ENCODE peak calls at places on chromosomes 11 and 22, in nine cellular contexts. One of them, this sample, is unnamed.

GRCh38 chr11:119323532-119324033 is 6.7 kb upstream of the MCAM start:
- DNase-seq in neural progenitor cell: peak
- DNase-seq in COR-L47: peak
- DNase-seq in sigmoid colon: peak
- DNase-seq in adipocyte: peak
- DNase-seq in mucosa of descending colon: no peak
- DNase-seq in activated naive CD8-positive, alpha-beta T cell treated with anti-CD3 and anti-CD28 coated beads, Interleukin-2, amount 10 ng/mL, durations not matched to agents 7 days and 5 days: peak
- DNase-seq in hepatocyte: peak
- DNase-seq in iris pigment epithelial cell: peak
- DNase-seq in this sample: peak

GRCh38 chr11:47412152-47412746 is 3.9 kb downstream of the SLC39A13 start:
- DNase-seq in mucosa of descending colon: peak
- DNase-seq in iris pigment epithelial cell: no peak
- DNase-seq in activated naive CD8-positive, alpha-beta T cell treated with anti-CD3 and anti-CD28 coated beads, Interleukin-2, amount 10 ng/mL, durations not matched to agents 7 days and 5 days: peak
- DNase-seq in hepatocyte: peak
- DNase-seq in adipocyte: peak
- DNase-seq in COR-L47: no peak
- DNase-seq in sigmoid colon: peak
- DNase-seq in neural progenitor cell: peak
- DNase-seq in this sample: no peak

GRCh38 chr11:1372660-1373059 is 17.1 kb upstream of the BRSK2 start:
- DNase-seq in sigmoid colon: no peak
- DNase-seq in COR-L47: no peak
- DNase-seq in mucosa of descending colon: no peak
- DNase-seq in activated naive CD8-positive, alpha-beta T cell treated with anti-CD3 and anti-CD28 coated beads, Interleukin-2, amount 10 ng/mL, durations not matched to agents 7 days and 5 days: no peak
- DNase-seq in hepatocyte: no peak
- DNase-seq in neural progenitor cell: no peak
- DNase-seq in adipocyte: no peak
- DNase-seq in iris pigment epithelial cell: no peak
- DNase-seq in this sample: no peak

GRCh38 chr11:76685237-76685636 is 14.7 kb upstream of the LRRC32 start:
- DNase-seq in adipocyte: no peak
- DNase-seq in COR-L47: no peak
- DNase-seq in sigmoid colon: no peak
- DNase-seq in iris pigment epithelial cell: no peak
- DNase-seq in hepatocyte: no peak
- DNase-seq in mucosa of descending colon: no peak
- DNase-seq in activated naive CD8-positive, alpha-beta T cell treated with anti-CD3 and anti-CD28 coated beads, Interleukin-2, amount 10 ng/mL, durations not matched to agents 7 days and 5 days: no peak
- DNase-seq in neural progenitor cell: no peak
- DNase-seq in this sample: no peak

GRCh38 chr22:28395920-28396447 is 283.7 kb downstream of the TTC28 start:
- DNase-seq in mucosa of descending colon: no peak
- DNase-seq in neural progenitor cell: no peak
- DNase-seq in hepatocyte: no peak
- DNase-seq in sigmoid colon: no peak
- DNase-seq in activated naive CD8-positive, alpha-beta T cell treated with anti-CD3 and anti-CD28 coated beads, Interleukin-2, amount 10 ng/mL, durations not matched to agents 7 days and 5 days: no peak
- DNase-seq in adipocyte: peak
- DNase-seq in iris pigment epithelial cell: peak
- DNase-seq in COR-L47: no peak
- DNase-seq in this sample: no peak

GRCh38 chr11:130522284-130522961 is 74.0 kb downstream of the ADAMTS15 start:
- DNase-seq in activated naive CD8-positive, alpha-beta T cell treated with anti-CD3 and anti-CD28 coated beads, Interleukin-2, amount 10 ng/mL, durations not matched to agents 7 days and 5 days: no peak
- DNase-seq in iris pigment epithelial cell: peak
- DNase-seq in sigmoid colon: peak
- DNase-seq in mucosa of descending colon: peak
- DNase-seq in COR-L47: no peak
- DNase-seq in neural progenitor cell: peak
- DNase-seq in adipocyte: peak
- DNase-seq in hepatocyte: peak
- DNase-seq in this sample: peak

GRCh38 chr11:82899191-82899820 is 924 bp downstream of the PRCP start:
- DNase-seq in sigmoid colon: no peak
- DNase-seq in activated naive CD8-positive, alpha-beta T cell treated with anti-CD3 and anti-CD28 coated beads, Interleukin-2, amount 10 ng/mL, durations not matched to agents 7 days and 5 days: no peak
- DNase-seq in hepatocyte: no peak
- DNase-seq in mucosa of descending colon: no peak
- DNase-seq in neural progenitor cell: no peak
- DNase-seq in COR-L47: no peak
- DNase-seq in adipocyte: peak
- DNase-seq in iris pigment epithelial cell: no peak
- DNase-seq in this sample: peak

GRCh38 chr11:118998822-118999221 is 884 bp downstream of the CENATAC start:
- DNase-seq in neural progenitor cell: peak
- DNase-seq in iris pigment epithelial cell: peak
- DNase-seq in sigmoid colon: no peak
- DNase-seq in hepatocyte: peak
- DNase-seq in activated naive CD8-positive, alpha-beta T cell treated with anti-CD3 and anti-CD28 coated beads, Interleukin-2, amount 10 ng/mL, durations not matched to agents 7 days and 5 days: no peak
- DNase-seq in COR-L47: no peak
- DNase-seq in mucosa of descending colon: no peak
- DNase-seq in adipocyte: peak
- DNase-seq in this sample: peak

GRCh38 chr11:46120711-46121327 is 435 bp downstream of the PHF21A start:
- DNase-seq in activated naive CD8-positive, alpha-beta T cell treated with anti-CD3 and anti-CD28 coated beads, Interleukin-2, amount 10 ng/mL, durations not matched to agents 7 days and 5 days: peak
- DNase-seq in sigmoid colon: peak
- DNase-seq in mucosa of descending colon: peak
- DNase-seq in neural progenitor cell: peak
- DNase-seq in adipocyte: peak
- DNase-seq in COR-L47: peak
- DNase-seq in iris pigment epithelial cell: peak
- DNase-seq in hepatocyte: peak
- DNase-seq in this sample: no peak

GRCh38 chr22:29581799-29582198 is 886 bp upstream of the NIPSNAP1 start:
- DNase-seq in neural progenitor cell: no peak
- DNase-seq in COR-L47: peak
- DNase-seq in iris pigment epithelial cell: no peak
- DNase-seq in hepatocyte: no peak
- DNase-seq in activated naive CD8-positive, alpha-beta T cell treated with anti-CD3 and anti-CD28 coated beads, Interleukin-2, amount 10 ng/mL, durations not matched to agents 7 days and 5 days: no peak
- DNase-seq in sigmoid colon: no peak
- DNase-seq in adipocyte: no peak
- DNase-seq in mucosa of descending colon: peak
- DNase-seq in this sample: peak

GRCh38 chr22:19358703-19359553 is 67.4 kb upstream of the CLTCL1 start:
- DNase-seq in mucosa of descending colon: no peak
- DNase-seq in COR-L47: no peak
- DNase-seq in iris pigment epithelial cell: no peak
- DNase-seq in sigmoid colon: no peak
- DNase-seq in hepatocyte: no peak
- DNase-seq in activated naive CD8-positive, alpha-beta T cell treated with anti-CD3 and anti-CD28 coated beads, Interleukin-2, amount 10 ng/mL, durations not matched to agents 7 days and 5 days: no peak
- DNase-seq in neural progenitor cell: no peak
- DNase-seq in adipocyte: no peak
- DNase-seq in this sample: no peak

GRCh38 chr22:19056951-19057401 is 65.2 kb downstream of the DGCR2 start:
- DNase-seq in adipocyte: no peak
- DNase-seq in neural progenitor cell: no peak
- DNase-seq in activated naive CD8-positive, alpha-beta T cell treated with anti-CD3 and anti-CD28 coated beads, Interleukin-2, amount 10 ng/mL, durations not matched to agents 7 days and 5 days: peak
- DNase-seq in sigmoid colon: peak
- DNase-seq in COR-L47: no peak
- DNase-seq in hepatocyte: no peak
- DNase-seq in mucosa of descending colon: no peak
- DNase-seq in iris pigment epithelial cell: no peak
- DNase-seq in this sample: no peak

GRCh38 chr22:29344137-29344536 is 28.6 kb upstream of the RASL10A start:
- DNase-seq in neural progenitor cell: no peak
- DNase-seq in adipocyte: peak
- DNase-seq in activated naive CD8-positive, alpha-beta T cell treated with anti-CD3 and anti-CD28 coated beads, Interleukin-2, amount 10 ng/mL, durations not matched to agents 7 days and 5 days: no peak
- DNase-seq in COR-L47: peak
- DNase-seq in hepatocyte: peak
- DNase-seq in sigmoid colon: peak
- DNase-seq in iris pigment epithelial cell: peak
- DNase-seq in mucosa of descending colon: no peak
- DNase-seq in this sample: no peak

GRCh38 chr22:40216041-40216756 is 38.5 kb downstream of the TNRC6B start:
- DNase-seq in activated naive CD8-positive, alpha-beta T cell treated with anti-CD3 and anti-CD28 coated beads, Interleukin-2, amount 10 ng/mL, durations not matched to agents 7 days and 5 days: peak
- DNase-seq in sigmoid colon: no peak
- DNase-seq in adipocyte: no peak
- DNase-seq in mucosa of descending colon: no peak
- DNase-seq in iris pigment epithelial cell: no peak
- DNase-seq in neural progenitor cell: no peak
- DNase-seq in hepatocyte: no peak
- DNase-seq in COR-L47: no peak
- DNase-seq in this sample: no peak

GRCh38 chr22:49183826-49184216 is 643.9 kb downstream of the BRD1 start:
- DNase-seq in mucosa of descending colon: no peak
- DNase-seq in hepatocyte: no peak
- DNase-seq in sigmoid colon: no peak
- DNase-seq in neural progenitor cell: no peak
- DNase-seq in COR-L47: no peak
- DNase-seq in activated naive CD8-positive, alpha-beta T cell treated with anti-CD3 and anti-CD28 coated beads, Interleukin-2, amount 10 ng/mL, durations not matched to agents 7 days and 5 days: no peak
- DNase-seq in adipocyte: no peak
- DNase-seq in iris pigment epithelial cell: no peak
- DNase-seq in this sample: no peak

GRCh38 chr11:78380615-78381029 is 37.0 kb downstream of the GAB2 start:
- DNase-seq in activated naive CD8-positive, alpha-beta T cell treated with anti-CD3 and anti-CD28 coated beads, Interleukin-2, amount 10 ng/mL, durations not matched to agents 7 days and 5 days: no peak
- DNase-seq in hepatocyte: no peak
- DNase-seq in COR-L47: no peak
- DNase-seq in mucosa of descending colon: no peak
- DNase-seq in neural progenitor cell: peak
- DNase-seq in sigmoid colon: no peak
- DNase-seq in iris pigment epithelial cell: peak
- DNase-seq in adipocyte: peak
- DNase-seq in this sample: no peak

GRCh38 chr11:86781546-86781945 is 18.8 kb upstream of the PRSS23 start:
- DNase-seq in adipocyte: no peak
- DNase-seq in mucosa of descending colon: no peak
- DNase-seq in sigmoid colon: no peak
- DNase-seq in neural progenitor cell: no peak
- DNase-seq in hepatocyte: no peak
- DNase-seq in activated naive CD8-positive, alpha-beta T cell treated with anti-CD3 and anti-CD28 coated beads, Interleukin-2, amount 10 ng/mL, durations not matched to agents 7 days and 5 days: no peak
- DNase-seq in iris pigment epithelial cell: no peak
- DNase-seq in COR-L47: no peak
- DNase-seq in this sample: no peak

GRCh38 chr11:75147875-75148263 is 3.0 kb upstream of the SLCO2B1 start:
- DNase-seq in sigmoid colon: peak
- DNase-seq in COR-L47: no peak
- DNase-seq in activated naive CD8-positive, alpha-beta T cell treated with anti-CD3 and anti-CD28 coated beads, Interleukin-2, amount 10 ng/mL, durations not matched to agents 7 days and 5 days: no peak
- DNase-seq in iris pigment epithelial cell: no peak
- DNase-seq in hepatocyte: no peak
- DNase-seq in adipocyte: no peak
- DNase-seq in mucosa of descending colon: no peak
- DNase-seq in neural progenitor cell: no peak
- DNase-seq in this sample: no peak

GRCh38 chr11:76765863-76766350 is 17.2 kb upstream of the TSKU start:
- DNase-seq in sigmoid colon: no peak
- DNase-seq in mucosa of descending colon: no peak
- DNase-seq in activated naive CD8-positive, alpha-beta T cell treated with anti-CD3 and anti-CD28 coated beads, Interleukin-2, amount 10 ng/mL, durations not matched to agents 7 days and 5 days: no peak
- DNase-seq in adipocyte: no peak
- DNase-seq in neural progenitor cell: no peak
- DNase-seq in iris pigment epithelial cell: no peak
- DNase-seq in hepatocyte: no peak
- DNase-seq in COR-L47: no peak
- DNase-seq in this sample: peak

GRCh38 chr11:1085440-1086170 is 10.9 kb downstream of the MUC2 start:
- DNase-seq in iris pigment epithelial cell: no peak
- DNase-seq in sigmoid colon: peak
- DNase-seq in mucosa of descending colon: no peak
- DNase-seq in hepatocyte: no peak
- DNase-seq in adipocyte: no peak
- DNase-seq in COR-L47: no peak
- DNase-seq in neural progenitor cell: no peak
- DNase-seq in activated naive CD8-positive, alpha-beta T cell treated with anti-CD3 and anti-CD28 coated beads, Interleukin-2, amount 10 ng/mL, durations not matched to agents 7 days and 5 days: peak
- DNase-seq in this sample: no peak

GRCh38 chr11:33001281-33001680 is 14.4 kb upstream of the DEPDC7 start:
- DNase-seq in COR-L47: no peak
- DNase-seq in activated naive CD8-positive, alpha-beta T cell treated with anti-CD3 and anti-CD28 coated beads, Interleukin-2, amount 10 ng/mL, durations not matched to agents 7 days and 5 days: no peak
- DNase-seq in hepatocyte: no peak
- DNase-seq in adipocyte: no peak
- DNase-seq in mucosa of descending colon: no peak
- DNase-seq in iris pigment epithelial cell: no peak
- DNase-seq in sigmoid colon: no peak
- DNase-seq in neural progenitor cell: no peak
- DNase-seq in this sample: no peak

GRCh38 chr11:119373917-119374631 is 7.4 kb downstream of the USP2 start:
- DNase-seq in mucosa of descending colon: no peak
- DNase-seq in COR-L47: peak
- DNase-seq in sigmoid colon: no peak
- DNase-seq in iris pigment epithelial cell: peak
- DNase-seq in adipocyte: peak
- DNase-seq in neural progenitor cell: peak
- DNase-seq in activated naive CD8-positive, alpha-beta T cell treated with anti-CD3 and anti-CD28 coated beads, Interleukin-2, amount 10 ng/mL, durations not matched to agents 7 days and 5 days: no peak
- DNase-seq in hepatocyte: peak
- DNase-seq in this sample: peak

GRCh38 chr11:8262552-8263108 is 1.0 kb downstream of the LMO1 start:
- DNase-seq in neural progenitor cell: peak
- DNase-seq in activated naive CD8-positive, alpha-beta T cell treated with anti-CD3 and anti-CD28 coated beads, Interleukin-2, amount 10 ng/mL, durations not matched to agents 7 days and 5 days: peak
- DNase-seq in hepatocyte: peak
- DNase-seq in mucosa of descending colon: no peak
- DNase-seq in sigmoid colon: peak
- DNase-seq in adipocyte: peak
- DNase-seq in iris pigment epithelial cell: peak
- DNase-seq in COR-L47: peak
- DNase-seq in this sample: no peak

GRCh38 chr11:131770801-131771200 is 400.4 kb downstream of the NTM start:
- DNase-seq in adipocyte: peak
- DNase-seq in hepatocyte: no peak
- DNase-seq in neural progenitor cell: no peak
- DNase-seq in activated naive CD8-positive, alpha-beta T cell treated with anti-CD3 and anti-CD28 coated beads, Interleukin-2, amount 10 ng/mL, durations not matched to agents 7 days and 5 days: no peak
- DNase-seq in COR-L47: no peak
- DNase-seq in iris pigment epithelial cell: peak
- DNase-seq in sigmoid colon: no peak
- DNase-seq in mucosa of descending colon: no peak
- DNase-seq in this sample: no peak

GRCh38 chr11:44632466-44633123 is 67.1 kb downstream of the CD82 start:
- DNase-seq in neural progenitor cell: peak
- DNase-seq in COR-L47: no peak
- DNase-seq in hepatocyte: peak
- DNase-seq in activated naive CD8-positive, alpha-beta T cell treated with anti-CD3 and anti-CD28 coated beads, Interleukin-2, amount 10 ng/mL, durations not matched to agents 7 days and 5 days: peak
- DNase-seq in sigmoid colon: peak
- DNase-seq in iris pigment epithelial cell: peak
- DNase-seq in mucosa of descending colon: no peak
- DNase-seq in adipocyte: no peak
- DNase-seq in this sample: peak

GRCh38 chr22:26995222-26995621 is 337.8 kb downstream of the MIAT start:
- DNase-seq in hepatocyte: peak
- DNase-seq in activated naive CD8-positive, alpha-beta T cell treated with anti-CD3 and anti-CD28 coated beads, Interleukin-2, amount 10 ng/mL, durations not matched to agents 7 days and 5 days: no peak
- DNase-seq in mucosa of descending colon: no peak
- DNase-seq in sigmoid colon: peak
- DNase-seq in COR-L47: peak
- DNase-seq in iris pigment epithelial cell: no peak
- DNase-seq in neural progenitor cell: no peak
- DNase-seq in adipocyte: no peak
- DNase-seq in this sample: no peak

GRCh38 chr11:69899957-69900821 is 81.0 kb upstream of the FGF3 start:
- DNase-seq in activated naive CD8-positive, alpha-beta T cell treated with anti-CD3 and anti-CD28 coated beads, Interleukin-2, amount 10 ng/mL, durations not matched to agents 7 days and 5 days: no peak
- DNase-seq in sigmoid colon: no peak
- DNase-seq in neural progenitor cell: no peak
- DNase-seq in hepatocyte: peak
- DNase-seq in COR-L47: no peak
- DNase-seq in iris pigment epithelial cell: peak
- DNase-seq in mucosa of descending colon: peak
- DNase-seq in adipocyte: no peak
- DNase-seq in this sample: no peak